ENCODE peak calls at places on chromosomes 5 and 9, in ten cellular contexts. One of them, this sample, is unnamed.

GRCh38 chr5:169631360-169631759 is 5.7 kb upstream of the DOCK2 start:
- DNase-seq in adrenal gland: no peak
- DNase-seq in hypothalamus: no peak
- DNase-seq in GOT3: no peak
- DNase-seq in effector memory CD8-positive, alpha-beta T cell: no peak
- DNase-seq in heart left ventricle: no peak
- DNase-seq in GM03348: peak
- DNase-seq in HFFc6: no peak
- DNase-seq in CD4-positive, CD25-positive, alpha-beta regulatory T cell: no peak
- DNase-seq in nephron progenitor cell: no peak
- DNase-seq in this sample: no peak

GRCh38 chr5:128062172-128062746 is 21.3 kb upstream of the SLC12A2 start:
- DNase-seq in adrenal gland: no peak
- DNase-seq in hypothalamus: no peak
- DNase-seq in GOT3: no peak
- DNase-seq in effector memory CD8-positive, alpha-beta T cell: no peak
- DNase-seq in heart left ventricle: no peak
- DNase-seq in GM03348: peak
- DNase-seq in HFFc6: peak
- DNase-seq in CD4-positive, CD25-positive, alpha-beta regulatory T cell: no peak
- DNase-seq in nephron progenitor cell: no peak
- DNase-seq in this sample: no peak

GRCh38 chr9:134390537-134390936 is 64.3 kb downstream of the RXRA start:
- DNase-seq in adrenal gland: no peak
- DNase-seq in hypothalamus: no peak
- DNase-seq in GOT3: no peak
- DNase-seq in effector memory CD8-positive, alpha-beta T cell: peak
- DNase-seq in heart left ventricle: no peak
- DNase-seq in GM03348: no peak
- DNase-seq in HFFc6: no peak
- DNase-seq in CD4-positive, CD25-positive, alpha-beta regulatory T cell: peak
- DNase-seq in nephron progenitor cell: no peak
- DNase-seq in this sample: no peak

GRCh38 chr9:119802621-119803020 is 433.4 kb upstream of the BRINP1 start:
- DNase-seq in adrenal gland: no peak
- DNase-seq in hypothalamus: peak
- DNase-seq in GOT3: peak
- DNase-seq in effector memory CD8-positive, alpha-beta T cell: no peak
- DNase-seq in heart left ventricle: peak
- DNase-seq in GM03348: peak
- DNase-seq in HFFc6: no peak
- DNase-seq in CD4-positive, CD25-positive, alpha-beta regulatory T cell: no peak
- DNase-seq in nephron progenitor cell: peak
- DNase-seq in this sample: peak

GRCh38 chr5:180070726-180071417 is 687 bp downstream of the RNF130 start:
- DNase-seq in adrenal gland: peak
- DNase-seq in hypothalamus: peak
- DNase-seq in GOT3: no peak
- DNase-seq in effector memory CD8-positive, alpha-beta T cell: peak
- DNase-seq in heart left ventricle: peak
- DNase-seq in GM03348: peak
- DNase-seq in HFFc6: peak
- DNase-seq in CD4-positive, CD25-positive, alpha-beta regulatory T cell: peak
- DNase-seq in nephron progenitor cell: no peak
- DNase-seq in this sample: no peak

GRCh38 chr5:159402328-159402727 is 72.0 kb upstream of the IL12B start:
- DNase-seq in adrenal gland: no peak
- DNase-seq in hypothalamus: no peak
- DNase-seq in GOT3: no peak
- DNase-seq in effector memory CD8-positive, alpha-beta T cell: no peak
- DNase-seq in heart left ventricle: no peak
- DNase-seq in GM03348: no peak
- DNase-seq in HFFc6: no peak
- DNase-seq in CD4-positive, CD25-positive, alpha-beta regulatory T cell: no peak
- DNase-seq in nephron progenitor cell: no peak
- DNase-seq in this sample: no peak

GRCh38 chr9:126482361-126483044 is 131.2 kb upstream of the LMX1B start:
- DNase-seq in adrenal gland: peak
- DNase-seq in hypothalamus: peak
- DNase-seq in GOT3: no peak
- DNase-seq in effector memory CD8-positive, alpha-beta T cell: no peak
- DNase-seq in heart left ventricle: no peak
- DNase-seq in GM03348: peak
- DNase-seq in HFFc6: no peak
- DNase-seq in CD4-positive, CD25-positive, alpha-beta regulatory T cell: no peak
- DNase-seq in nephron progenitor cell: peak
- DNase-seq in this sample: peak

GRCh38 chr9:126397056-126397455 is 70.4 kb downstream of the MVB12B start:
- DNase-seq in adrenal gland: no peak
- DNase-seq in hypothalamus: no peak
- DNase-seq in GOT3: no peak
- DNase-seq in effector memory CD8-positive, alpha-beta T cell: peak
- DNase-seq in heart left ventricle: no peak
- DNase-seq in GM03348: no peak
- DNase-seq in HFFc6: no peak
- DNase-seq in CD4-positive, CD25-positive, alpha-beta regulatory T cell: peak
- DNase-seq in nephron progenitor cell: no peak
- DNase-seq in this sample: no peak

GRCh38 chr5:83220331-83220730 is 143.0 kb downstream of the XRCC4 start:
- DNase-seq in adrenal gland: no peak
- DNase-seq in hypothalamus: no peak
- DNase-seq in GOT3: no peak
- DNase-seq in effector memory CD8-positive, alpha-beta T cell: no peak
- DNase-seq in heart left ventricle: no peak
- DNase-seq in GM03348: no peak
- DNase-seq in HFFc6: no peak
- DNase-seq in CD4-positive, CD25-positive, alpha-beta regulatory T cell: no peak
- DNase-seq in nephron progenitor cell: no peak
- DNase-seq in this sample: no peak

GRCh38 chr9:125747765-125748510 is 765 bp downstream of the PBX3 start:
- DNase-seq in adrenal gland: no peak
- DNase-seq in hypothalamus: peak
- DNase-seq in GOT3: no peak
- DNase-seq in effector memory CD8-positive, alpha-beta T cell: no peak
- DNase-seq in heart left ventricle: peak
- DNase-seq in GM03348: peak
- DNase-seq in HFFc6: no peak
- DNase-seq in CD4-positive, CD25-positive, alpha-beta regulatory T cell: peak
- DNase-seq in nephron progenitor cell: peak
- DNase-seq in this sample: no peak

GRCh38 chr5:40551706-40552557 is 127.8 kb upstream of the PTGER4 start:
- DNase-seq in adrenal gland: no peak
- DNase-seq in hypothalamus: no peak
- DNase-seq in GOT3: no peak
- DNase-seq in effector memory CD8-positive, alpha-beta T cell: no peak
- DNase-seq in heart left ventricle: no peak
- DNase-seq in GM03348: peak
- DNase-seq in HFFc6: peak
- DNase-seq in CD4-positive, CD25-positive, alpha-beta regulatory T cell: no peak
- DNase-seq in nephron progenitor cell: no peak
- DNase-seq in this sample: no peak

GRCh38 chr9:83733739-83734138 is 26.0 kb upstream of the UBQLN1 start:
- DNase-seq in adrenal gland: no peak
- DNase-seq in hypothalamus: no peak
- DNase-seq in GOT3: no peak
- DNase-seq in effector memory CD8-positive, alpha-beta T cell: no peak
- DNase-seq in heart left ventricle: no peak
- DNase-seq in GM03348: no peak
- DNase-seq in HFFc6: no peak
- DNase-seq in CD4-positive, CD25-positive, alpha-beta regulatory T cell: no peak
- DNase-seq in nephron progenitor cell: no peak
- DNase-seq in this sample: no peak

GRCh38 chr5:180424094-180424493 is 70.1 kb upstream of the CNOT6 start:
- DNase-seq in adrenal gland: no peak
- DNase-seq in hypothalamus: no peak
- DNase-seq in GOT3: no peak
- DNase-seq in effector memory CD8-positive, alpha-beta T cell: no peak
- DNase-seq in heart left ventricle: no peak
- DNase-seq in GM03348: no peak
- DNase-seq in HFFc6: no peak
- DNase-seq in CD4-positive, CD25-positive, alpha-beta regulatory T cell: no peak
- DNase-seq in nephron progenitor cell: no peak
- DNase-seq in this sample: no peak

GRCh38 chr5:57718155-57718554 is 235.5 kb upstream of the ACTBL2 start:
- DNase-seq in adrenal gland: peak
- DNase-seq in hypothalamus: no peak
- DNase-seq in GOT3: no peak
- DNase-seq in effector memory CD8-positive, alpha-beta T cell: no peak
- DNase-seq in heart left ventricle: no peak
- DNase-seq in GM03348: no peak
- DNase-seq in HFFc6: no peak
- DNase-seq in CD4-positive, CD25-positive, alpha-beta regulatory T cell: no peak
- DNase-seq in nephron progenitor cell: no peak
- DNase-seq in this sample: no peak

GRCh38 chr5:53253421-53253871 is 143.9 kb upstream of the MOCS2 start:
- DNase-seq in adrenal gland: no peak
- DNase-seq in hypothalamus: no peak
- DNase-seq in GOT3: no peak
- DNase-seq in effector memory CD8-positive, alpha-beta T cell: no peak
- DNase-seq in heart left ventricle: no peak
- DNase-seq in GM03348: peak
- DNase-seq in HFFc6: peak
- DNase-seq in CD4-positive, CD25-positive, alpha-beta regulatory T cell: no peak
- DNase-seq in nephron progenitor cell: no peak
- DNase-seq in this sample: no peak

GRCh38 chr5:1029945-1030625 is 21.5 kb downstream of the NKD2 start:
- DNase-seq in adrenal gland: no peak
- DNase-seq in hypothalamus: no peak
- DNase-seq in GOT3: no peak
- DNase-seq in effector memory CD8-positive, alpha-beta T cell: no peak
- DNase-seq in heart left ventricle: peak
- DNase-seq in GM03348: no peak
- DNase-seq in HFFc6: no peak
- DNase-seq in CD4-positive, CD25-positive, alpha-beta regulatory T cell: no peak
- DNase-seq in nephron progenitor cell: no peak
- DNase-seq in this sample: no peak

GRCh38 chr5:34944460-34945047 is 15.2 kb downstream of the DNAJC21 start:
- DNase-seq in adrenal gland: no peak
- DNase-seq in hypothalamus: no peak
- DNase-seq in GOT3: no peak
- DNase-seq in effector memory CD8-positive, alpha-beta T cell: no peak
- DNase-seq in heart left ventricle: peak
- DNase-seq in GM03348: no peak
- DNase-seq in HFFc6: no peak
- DNase-seq in CD4-positive, CD25-positive, alpha-beta regulatory T cell: no peak
- DNase-seq in nephron progenitor cell: no peak
- DNase-seq in this sample: no peak

GRCh38 chr9:546797-547223 is 294.7 kb upstream of the DMRT1 start:
- DNase-seq in adrenal gland: peak
- DNase-seq in hypothalamus: peak
- DNase-seq in GOT3: no peak
- DNase-seq in effector memory CD8-positive, alpha-beta T cell: no peak
- DNase-seq in heart left ventricle: no peak
- DNase-seq in GM03348: peak
- DNase-seq in HFFc6: peak
- DNase-seq in CD4-positive, CD25-positive, alpha-beta regulatory T cell: peak
- DNase-seq in nephron progenitor cell: no peak
- DNase-seq in this sample: no peak

GRCh38 chr9:99071313-99072039 is 33.4 kb upstream of the TGFBR1 start:
- DNase-seq in adrenal gland: no peak
- DNase-seq in hypothalamus: no peak
- DNase-seq in GOT3: no peak
- DNase-seq in effector memory CD8-positive, alpha-beta T cell: no peak
- DNase-seq in heart left ventricle: no peak
- DNase-seq in GM03348: no peak
- DNase-seq in HFFc6: no peak
- DNase-seq in CD4-positive, CD25-positive, alpha-beta regulatory T cell: no peak
- DNase-seq in nephron progenitor cell: no peak
- DNase-seq in this sample: no peak

GRCh38 chr5:114391321-114391720 is 29.5 kb downstream of the KCNN2 start:
- DNase-seq in adrenal gland: no peak
- DNase-seq in hypothalamus: no peak
- DNase-seq in GOT3: no peak
- DNase-seq in effector memory CD8-positive, alpha-beta T cell: no peak
- DNase-seq in heart left ventricle: no peak
- DNase-seq in GM03348: no peak
- DNase-seq in HFFc6: peak
- DNase-seq in CD4-positive, CD25-positive, alpha-beta regulatory T cell: no peak
- DNase-seq in nephron progenitor cell: no peak
- DNase-seq in this sample: no peak

GRCh38 chr9:10268500-10269485 is 344.0 kb downstream of the PTPRD start:
- DNase-seq in adrenal gland: peak
- DNase-seq in hypothalamus: peak
- DNase-seq in GOT3: no peak
- DNase-seq in effector memory CD8-positive, alpha-beta T cell: no peak
- DNase-seq in heart left ventricle: no peak
- DNase-seq in GM03348: no peak
- DNase-seq in HFFc6: peak
- DNase-seq in CD4-positive, CD25-positive, alpha-beta regulatory T cell: no peak
- DNase-seq in nephron progenitor cell: peak
- DNase-seq in this sample: peak

GRCh38 chr5:138602371-138603000 is 27.3 kb upstream of the HSPA9 start:
- DNase-seq in adrenal gland: no peak
- DNase-seq in hypothalamus: no peak
- DNase-seq in GOT3: no peak
- DNase-seq in effector memory CD8-positive, alpha-beta T cell: no peak
- DNase-seq in heart left ventricle: no peak
- DNase-seq in GM03348: no peak
- DNase-seq in HFFc6: no peak
- DNase-seq in CD4-positive, CD25-positive, alpha-beta regulatory T cell: no peak
- DNase-seq in nephron progenitor cell: no peak
- DNase-seq in this sample: no peak

GRCh38 chr9:134418986-134419683 is 92.9 kb downstream of the RXRA start:
- DNase-seq in adrenal gland: peak
- DNase-seq in hypothalamus: no peak
- DNase-seq in GOT3: no peak
- DNase-seq in effector memory CD8-positive, alpha-beta T cell: no peak
- DNase-seq in heart left ventricle: no peak
- DNase-seq in GM03348: no peak
- DNase-seq in HFFc6: no peak
- DNase-seq in CD4-positive, CD25-positive, alpha-beta regulatory T cell: no peak
- DNase-seq in nephron progenitor cell: no peak
- DNase-seq in this sample: no peak

GRCh38 chr5:9431496-9432258 is 114.2 kb downstream of the SEMA5A start:
- DNase-seq in adrenal gland: no peak
- DNase-seq in hypothalamus: no peak
- DNase-seq in GOT3: no peak
- DNase-seq in effector memory CD8-positive, alpha-beta T cell: no peak
- DNase-seq in heart left ventricle: no peak
- DNase-seq in GM03348: no peak
- DNase-seq in HFFc6: peak
- DNase-seq in CD4-positive, CD25-positive, alpha-beta regulatory T cell: no peak
- DNase-seq in nephron progenitor cell: no peak
- DNase-seq in this sample: no peak

GRCh38 chr5:146313027-146313426 is 25.6 kb upstream of the POU4F3 start:
- DNase-seq in adrenal gland: no peak
- DNase-seq in hypothalamus: no peak
- DNase-seq in GOT3: no peak
- DNase-seq in effector memory CD8-positive, alpha-beta T cell: no peak
- DNase-seq in heart left ventricle: no peak
- DNase-seq in GM03348: no peak
- DNase-seq in HFFc6: no peak
- DNase-seq in CD4-positive, CD25-positive, alpha-beta regulatory T cell: peak
- DNase-seq in nephron progenitor cell: no peak
- DNase-seq in this sample: no peak

GRCh38 chr5:132787076-132787475 is 10.0 kb upstream of the SEPTIN8 start:
- DNase-seq in adrenal gland: no peak
- DNase-seq in hypothalamus: no peak
- DNase-seq in GOT3: no peak
- DNase-seq in effector memory CD8-positive, alpha-beta T cell: no peak
- DNase-seq in heart left ventricle: no peak
- DNase-seq in GM03348: peak
- DNase-seq in HFFc6: peak
- DNase-seq in CD4-positive, CD25-positive, alpha-beta regulatory T cell: no peak
- DNase-seq in nephron progenitor cell: no peak
- DNase-seq in this sample: no peak

GRCh38 chr5:59390074-59390659 is 503.4 kb downstream of the PDE4D start:
- DNase-seq in adrenal gland: no peak
- DNase-seq in hypothalamus: peak
- DNase-seq in GOT3: no peak
- DNase-seq in effector memory CD8-positive, alpha-beta T cell: no peak
- DNase-seq in heart left ventricle: no peak
- DNase-seq in GM03348: peak
- DNase-seq in HFFc6: peak
- DNase-seq in CD4-positive, CD25-positive, alpha-beta regulatory T cell: peak
- DNase-seq in nephron progenitor cell: peak
- DNase-seq in this sample: no peak

GRCh38 chr5:149133795-149134777 is 7.2 kb upstream of the ABLIM3 start:
- DNase-seq in adrenal gland: peak
- DNase-seq in hypothalamus: no peak
- DNase-seq in GOT3: peak
- DNase-seq in effector memory CD8-positive, alpha-beta T cell: no peak
- DNase-seq in heart left ventricle: peak
- DNase-seq in GM03348: peak
- DNase-seq in HFFc6: peak
- DNase-seq in CD4-positive, CD25-positive, alpha-beta regulatory T cell: no peak
- DNase-seq in nephron progenitor cell: no peak
- DNase-seq in this sample: no peak

This sample was measured in caudate nucleus.